ENCODE peak calls at places on chromosomes 2 and 18, in ten cellular contexts. X is GM06990, A is left lung, I is HFF-Myc, C is fibroblast of lung, V is heart right ventricle, R is GM13977, P is AG09309, T is pancreas, E is cardiac fibroblast. Q is an unnamed sample.

GRCh38 chr2:168550670-168551069 is 94.6 kb downstream of the CERS6 start:
- DNase-seq in X (no peak), A (peak), I (no peak), C (no peak), V (no peak), R (no peak), P (no peak), T (no peak), E (no peak), Q (no peak)

GRCh38 chr2:224982226-224982625 is 60.0 kb downstream of the DOCK10 start:
- DNase-seq in X (no peak), A (no peak), I (no peak), C (peak), V (no peak), R (no peak), P (no peak), T (no peak), E (peak), Q (no peak)

GRCh38 chr2:96520231-96520630 is 15.1 kb upstream of the NEURL3 start:
- DNase-seq in X (no peak), A (no peak), I (no peak), C (no peak), V (no peak), R (no peak), P (no peak), T (no peak), E (no peak), Q (no peak)

GRCh38 chr18:59220784-59221765 is 1.1 kb downstream of the GRP start:
- DNase-seq in X (no peak), A (no peak), I (no peak), C (no peak), V (no peak), R (no peak), P (no peak), T (no peak), E (no peak), Q (no peak)

GRCh38 chr18:13513015-13513414 is 213.3 kb downstream of the FAM210A start:
- DNase-seq in X (no peak), A (no peak), I (no peak), C (no peak), V (peak), R (no peak), P (no peak), T (no peak), E (no peak), Q (no peak)

GRCh38 chr2:36013064-36013463 is 342.5 kb upstream of the CRIM1 start:
- DNase-seq in X (no peak), A (no peak), I (no peak), C (no peak), V (no peak), R (no peak), P (no peak), T (no peak), E (no peak), Q (no peak)

GRCh38 chr2:9640403-9641104 is 9.8 kb upstream of the YWHAQ start:
- DNase-seq in X (no peak), A (no peak), I (no peak), C (no peak), V (no peak), R (no peak), P (no peak), T (no peak), E (no peak), Q (no peak)

GRCh38 chr2:226578373-226578772 is 221.2 kb downstream of the IRS1 start:
- DNase-seq in X (no peak), A (no peak), I (no peak), C (no peak), V (no peak), R (no peak), P (no peak), T (no peak), E (no peak), Q (no peak)

GRCh38 chr2:238910751-238911351 is 63.0 kb downstream of the TWIST2 start:
- DNase-seq in X (no peak), A (no peak), I (no peak), C (no peak), V (no peak), R (no peak), P (no peak), T (no peak), E (no peak), Q (no peak)

GRCh38 chr2:205636549-205636948 is 45.8 kb upstream of the NRP2 start:
- DNase-seq in X (no peak), A (no peak), I (no peak), C (no peak), V (no peak), R (no peak), P (no peak), T (no peak), E (peak), Q (no peak)

GRCh38 chr2:144975881-144976280 is 456.0 kb upstream of the ZEB2 start:
- DNase-seq in X (no peak), A (no peak), I (no peak), C (no peak), V (no peak), R (no peak), P (no peak), T (no peak), E (no peak), Q (no peak)

GRCh38 chr2:161250864-161251436 is 57.3 kb upstream of the PSMD14 start:
- DNase-seq in X (peak), A (no peak), I (no peak), C (peak), V (no peak), R (peak), P (no peak), T (peak), E (peak), Q (peak)

GRCh38 chr2:240472078-240472790 is 36.8 kb downstream of the GPC1 start:
- DNase-seq in X (peak), A (peak), I (no peak), C (no peak), V (no peak), R (no peak), P (no peak), T (no peak), E (no peak), Q (peak)

GRCh38 chr2:205352120-205352519 is 330.2 kb upstream of the NRP2 start:
- DNase-seq in X (no peak), A (no peak), I (no peak), C (no peak), V (no peak), R (no peak), P (no peak), T (no peak), E (no peak), Q (no peak)

GRCh38 chr2:142286618-142287017 is 155.8 kb upstream of the LRP1B start:
- DNase-seq in X (no peak), A (no peak), I (no peak), C (no peak), V (no peak), R (no peak), P (no peak), T (peak), E (no peak), Q (no peak)

GRCh38 chr18:55319517-55319905 is 268.5 kb downstream of the TCF4 start:
- DNase-seq in X (no peak), A (no peak), I (no peak), C (peak), V (no peak), R (no peak), P (peak), T (no peak), E (peak), Q (peak)

GRCh38 chr18:9366126-9366714 is 31.6 kb downstream of the TWSG1 start:
- DNase-seq in X (no peak), A (no peak), I (peak), C (peak), V (peak), R (no peak), P (peak), T (peak), E (peak), Q (peak)

GRCh38 chr2:23753291-23754006 is 173.5 kb downstream of the ATAD2B start:
- DNase-seq in X (no peak), A (no peak), I (no peak), C (no peak), V (no peak), R (no peak), P (no peak), T (no peak), E (no peak), Q (no peak)

GRCh38 chr2:146659976-146660375 is 1184.9 kb upstream of the ACVR2A start:
- DNase-seq in X (no peak), A (no peak), I (no peak), C (no peak), V (no peak), R (no peak), P (no peak), T (no peak), E (no peak), Q (no peak)

GRCh38 chr18:159037-159652 is 788 bp downstream of the USP14 start:
- DNase-seq in X (no peak), A (no peak), I (no peak), C (peak), V (no peak), R (peak), P (no peak), T (no peak), E (peak), Q (peak)

GRCh38 chr2:109384308-109385271 is 229.2 kb downstream of the SEPTIN10 start:
- DNase-seq in X (no peak), A (peak), I (no peak), C (no peak), V (peak), R (no peak), P (no peak), T (no peak), E (no peak), Q (no peak)

GRCh38 chr18:3059272-3059671 is 46.3 kb upstream of the LPIN2 start:
- DNase-seq in X (no peak), A (no peak), I (no peak), C (no peak), V (no peak), R (no peak), P (no peak), T (no peak), E (no peak), Q (no peak)

GRCh38 chr18:11391636-11392035 is 217.8 kb upstream of the SLC35G4 start:
- DNase-seq in X (no peak), A (no peak), I (no peak), C (no peak), V (no peak), R (no peak), P (no peak), T (no peak), E (peak), Q (no peak)

GRCh38 chr18:11392974-11393373 is 216.4 kb upstream of the SLC35G4 start:
- DNase-seq in X (no peak), A (no peak), I (no peak), C (no peak), V (no peak), R (no peak), P (no peak), T (no peak), E (no peak), Q (no peak)

GRCh38 chr18:11389281-11389680 is 220.1 kb upstream of the SLC35G4 start:
- DNase-seq in X (no peak), A (no peak), I (no peak), C (no peak), V (no peak), R (no peak), P (no peak), T (no peak), E (no peak), Q (no peak)

GRCh38 chr18:11392292-11392691 is 217.1 kb upstream of the SLC35G4 start:
- DNase-seq in X (no peak), A (no peak), I (no peak), C (no peak), V (no peak), R (no peak), P (no peak), T (no peak), E (no peak), Q (no peak)

GRCh38 chr18:11387880-11388279 is 221.5 kb upstream of the SLC35G4 start:
- DNase-seq in X (no peak), A (no peak), I (no peak), C (peak), V (peak), R (peak), P (no peak), T (peak), E (peak), Q (peak)
- TF ChIP-seq CTCF in X (peak), A (peak), I (no peak), C (no peak), V (peak), R (peak), P (peak), T (no peak), E (peak), Q (peak)

GRCh38 chr2:49255325-49256023 is 101.2 kb upstream of the FSHR start:
- DNase-seq in X (no peak), A (no peak), I (no peak), C (peak), V (no peak), R (no peak), P (no peak), T (no peak), E (peak), Q (no peak)
- TF ChIP-seq CTCF in X (no peak), A (no peak), I (no peak), C (no peak), V (peak), R (no peak), P (no peak), T (no peak), E (peak), Q (no peak)

GRCh38 chr18:22752014-22752413 is 181.1 kb upstream of the RBBP8 start:
- DNase-seq in X (no peak), A (no peak), I (no peak), C (no peak), V (no peak), R (no peak), P (no peak), T (no peak), E (no peak), Q (no peak)
- TF ChIP-seq CTCF in X (no peak), A (no peak), I (no peak), C (no peak), V (no peak), R (no peak), P (no peak), T (no peak), E (no peak), Q (no peak)

GRCh38 chr2:134774786-134775641 is 56.2 kb upstream of the TMEM163 start:
- DNase-seq in X (no peak), A (no peak), I (no peak), C (no peak), V (no peak), R (no peak), P (no peak), T (no peak), E (peak), Q (peak)

GRCh38 chr2:134776836-134777235 is 58.0 kb upstream of the TMEM163 start:
- DNase-seq in X (no peak), A (no peak), I (no peak), C (no peak), V (no peak), R (no peak), P (no peak), T (no peak), E (no peak), Q (no peak)

GRCh38 chr2:134780977-134781376 is 57.4 kb upstream of the ACMSD start:
- DNase-seq in X (no peak), A (no peak), I (no peak), C (no peak), V (no peak), R (no peak), P (no peak), T (no peak), E (no peak), Q (no peak)

GRCh38 chr2:134777593-134777992 is 58.8 kb upstream of the TMEM163 start:
- DNase-seq in X (no peak), A (no peak), I (no peak), C (no peak), V (no peak), R (no peak), P (no peak), T (no peak), E (no peak), Q (no peak)

GRCh38 chr2:134778372-134778771 is 59.6 kb upstream of the TMEM163 start:
- DNase-seq in X (no peak), A (no peak), I (no peak), C (no peak), V (no peak), R (no peak), P (no peak), T (peak), E (no peak), Q (no peak)
- TF ChIP-seq CTCF in X (peak), A (peak), I (peak), C (no peak), V (no peak), R (peak), P (no peak), T (peak), E (peak), Q (peak)

GRCh38 chr2:186561467-186562208 is 28.2 kb upstream of the ITGAV start:
- DNase-seq in X (no peak), A (no peak), I (no peak), C (no peak), V (no peak), R (no peak), P (no peak), T (no peak), E (no peak), Q (no peak)
- TF ChIP-seq CTCF in X (no peak), A (no peak), I (no peak), C (no peak), V (no peak), R (no peak), P (no peak), T (no peak), E (no peak), Q (no peak)

GRCh38 chr2:174688079-174688478 is 76.2 kb downstream of the CHRNA1 start:
- DNase-seq in X (peak), A (no peak), I (no peak), C (peak), V (no peak), R (no peak), P (no peak), T (no peak), E (peak), Q (peak)
- TF ChIP-seq CTCF in X (no peak), A (peak), I (peak), C (no peak), V (peak), R (peak), P (peak), T (no peak), E (peak), Q (peak)

GRCh38 chr18:54316071-54316820 is 41.4 kb downstream of the STARD6 start:
- DNase-seq in X (no peak), A (no peak), I (no peak), C (no peak), V (no peak), R (no peak), P (no peak), T (no peak), E (no peak), Q (no peak)
- TF ChIP-seq CTCF in X (no peak), A (no peak), I (no peak), C (no peak), V (no peak), R (no peak), P (no peak), T (no peak), E (peak), Q (no peak)

GRCh38 chr2:30336978-30337841 is 105.9 kb downstream of the LBH start:
- DNase-seq in X (peak), A (no peak), I (no peak), C (no peak), V (no peak), R (peak), P (no peak), T (no peak), E (no peak), Q (no peak)

GRCh38 chr2:30338475-30338874 is 107.1 kb downstream of the LBH start:
- DNase-seq in X (no peak), A (no peak), I (no peak), C (no peak), V (no peak), R (no peak), P (no peak), T (no peak), E (no peak), Q (no peak)

GRCh38 chr2:30334738-30335426 is 103.5 kb downstream of the LBH start:
- DNase-seq in X (peak), A (no peak), I (no peak), C (no peak), V (no peak), R (no peak), P (no peak), T (no peak), E (no peak), Q (no peak)

GRCh38 chr2:30339071-30339470 is 107.7 kb downstream of the LBH start:
- DNase-seq in X (peak), A (no peak), I (no peak), C (no peak), V (no peak), R (peak), P (no peak), T (no peak), E (no peak), Q (no peak)

GRCh38 chr2:30335981-30336538 is 104.7 kb downstream of the LBH start:
- DNase-seq in X (peak), A (no peak), I (no peak), C (no peak), V (no peak), R (no peak), P (no peak), T (no peak), E (no peak), Q (no peak)
- TF ChIP-seq CTCF in X (peak), A (no peak), I (no peak), C (no peak), V (no peak), R (no peak), P (no peak), T (no peak), E (no peak), Q (no peak)

GRCh38 chr2:31138037-31138962 is at the start of gene GALNT14:
- DNase-seq in X (peak), A (peak), I (no peak), C (peak), V (peak), R (peak), P (no peak), T (peak), E (peak), Q (peak)
- TF ChIP-seq CTCF in X (peak), A (peak), I (peak), C (peak), V (peak), R (peak), P (peak), T (peak), E (peak), Q (peak)

GRCh38 chr2:188193230-188193629 is 98.4 kb upstream of the GULP1 start:
- DNase-seq in X (no peak), A (no peak), I (no peak), C (no peak), V (no peak), R (no peak), P (no peak), T (no peak), E (no peak), Q (no peak)

GRCh38 chr2:188189356-188189755 is 102.3 kb upstream of the GULP1 start:
- DNase-seq in X (no peak), A (no peak), I (no peak), C (no peak), V (no peak), R (no peak), P (no peak), T (no peak), E (no peak), Q (no peak)

GRCh38 chr2:188181884-188182283 is 109.8 kb upstream of the GULP1 start:
- DNase-seq in X (no peak), A (no peak), I (no peak), C (no peak), V (no peak), R (no peak), P (no peak), T (no peak), E (no peak), Q (no peak)

GRCh38 chr2:188187726-188188125 is 103.9 kb upstream of the GULP1 start:
- DNase-seq in X (no peak), A (no peak), I (no peak), C (no peak), V (no peak), R (no peak), P (no peak), T (no peak), E (no peak), Q (no peak)
- TF ChIP-seq CTCF in X (no peak), A (no peak), I (no peak), C (no peak), V (no peak), R (no peak), P (no peak), T (no peak), E (no peak), Q (no peak)